ENCODE peak calls at places on chromosome 17, in four cellular contexts. K is uterus, O is WTC11, E is lung. H is an unnamed sample.

GRCh38 chr17:39756376-39757079 is 18.8 kb downstream of the GRB7 start:
- DNase-seq in K (no peak), O (no peak), E (no peak), H (no peak)

GRCh38 chr17:6195123-6195522 is 124.9 kb downstream of the WSCD1 start:
- DNase-seq in K (no peak), O (no peak), E (no peak), H (no peak)

GRCh38 chr17:71052971-71053370 is 883.6 kb downstream of the KCNJ2 start:
- DNase-seq in K (no peak), O (no peak), E (no peak), H (no peak)

GRCh38 chr17:75346906-75347305 is 57.7 kb upstream of the SLC25A19 start:
- DNase-seq in K (no peak), O (no peak), E (no peak), H (no peak)

GRCh38 chr17:34464812-34465211 is 101.8 kb upstream of the CCL1 start:
- DNase-seq in K (no peak), O (no peak), E (no peak), H (no peak)

GRCh38 chr17:49482144-49482817 is 12.8 kb upstream of the NGFR start:
- DNase-seq in K (no peak), O (no peak), E (no peak), H (no peak)

GRCh38 chr17:77892469-77893143 is 65.9 kb upstream of the TNRC6C start:
- DNase-seq in K (no peak), O (peak), E (no peak), H (no peak)

GRCh38 chr17:34098712-34099111 is 156.4 kb upstream of the CCL2 start:
- DNase-seq in K (no peak), O (no peak), E (no peak), H (no peak)

GRCh38 chr17:9576521-9577401 is at the start of gene CFAP52:
- DNase-seq in K (peak), O (peak), E (peak), H (peak)
- TF ChIP-seq CTCF in K (peak), O (peak), E (peak), H (no peak)

DNA sequence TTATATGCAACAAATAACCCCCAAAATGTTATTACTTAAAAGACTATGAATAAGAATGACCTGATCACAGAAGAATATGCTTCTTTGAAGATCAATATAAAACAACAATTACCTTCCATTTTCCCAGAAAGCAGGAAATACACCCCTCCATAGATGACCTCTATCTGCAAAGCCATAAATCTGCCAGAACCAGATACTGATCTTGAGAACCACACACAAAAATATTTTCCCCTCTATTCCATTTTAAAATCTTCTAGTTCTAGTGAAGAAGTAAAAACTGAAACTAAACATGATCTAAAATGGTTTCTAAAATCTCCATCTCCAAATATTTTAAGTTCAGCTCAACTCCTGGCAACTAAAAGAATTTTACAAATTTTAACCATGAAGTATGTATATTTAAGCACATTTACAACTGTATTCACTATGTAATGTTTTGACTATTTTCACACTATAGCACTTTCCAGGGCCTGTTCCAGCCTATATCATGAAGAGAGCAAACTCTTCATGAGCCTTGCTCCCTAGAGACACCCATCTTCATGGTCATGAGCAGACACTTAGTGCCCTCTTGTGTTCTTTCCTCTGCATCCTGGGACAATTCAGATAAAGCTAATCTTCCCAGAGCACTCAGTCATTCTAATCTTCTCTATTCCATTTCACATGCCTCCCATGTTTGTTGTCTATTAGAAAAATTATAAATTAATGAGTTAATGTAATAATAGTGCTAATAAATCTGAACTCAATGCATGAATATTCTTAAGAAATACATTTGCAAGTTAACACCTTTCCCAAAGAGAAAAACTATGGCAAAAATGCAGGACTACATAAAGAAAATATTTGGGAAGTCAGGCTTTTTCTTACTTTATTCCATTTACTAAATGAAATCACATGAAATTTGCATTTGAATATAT is 87.0 kb downstream of the HELZ start:
- DNase-seq in K (no peak), O (no peak), E (no peak), H (no peak)
- TF ChIP-seq CTCF in K (no peak), O (no peak), E (no peak), H (no peak)

GRCh38 chr17:562174-562573 is 152.5 kb downstream of the VPS53 start:
- DNase-seq in K (no peak), O (no peak), E (no peak), H (no peak)

GRCh38 chr17:565506-565905 is 149.1 kb downstream of the VPS53 start:
- DNase-seq in K (no peak), O (peak), E (no peak), H (no peak)

GRCh38 chr17:563646-564045 is 151.0 kb downstream of the VPS53 start:
- DNase-seq in K (no peak), O (no peak), E (no peak), H (no peak)

GRCh38 chr17:561118-561517 is 153.5 kb downstream of the VPS53 start:
- DNase-seq in K (no peak), O (no peak), E (no peak), H (no peak)

DNA sequence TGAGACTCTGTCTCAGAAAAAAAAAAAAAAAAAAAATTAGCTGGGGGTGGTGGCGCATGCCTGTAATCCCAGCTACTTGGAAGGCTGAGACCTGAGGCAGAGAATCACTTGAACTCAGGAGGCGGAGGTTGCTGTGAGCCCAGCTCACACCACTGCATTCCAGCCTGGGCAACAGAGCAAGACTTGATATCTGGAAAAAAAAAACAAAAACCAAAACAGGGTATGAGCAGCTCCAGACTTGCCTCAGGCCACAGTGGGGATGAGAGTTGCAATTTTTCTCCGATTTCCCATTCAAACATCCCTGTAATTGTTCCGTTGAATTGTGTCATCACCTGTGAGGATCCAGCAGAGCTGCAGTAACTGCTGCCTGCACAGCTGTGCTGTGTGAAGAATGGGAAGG is 150.1 kb downstream of the VPS53 start:
- DNase-seq in K (no peak), O (no peak), E (no peak), H (no peak)
- TF ChIP-seq CTCF in K (no peak), O (no peak), E (no peak), H (no peak)

GRCh38 chr17:47895254-47895855 is 681 bp upstream of the SP2 start:
- DNase-seq in K (peak), O (no peak), E (peak), H (peak)

GRCh38 chr17:47896672-47897490 is 845 bp downstream of the SP2 start:
- DNase-seq in K (no peak), O (no peak), E (no peak), H (no peak)

GRCh38 chr17:47897561-47897960 is 1.5 kb downstream of the SP2 start:
- DNase-seq in K (no peak), O (no peak), E (no peak), H (no peak)

GRCh38 chr17:47895856-47896671 is at the start of gene SP2:
- DNase-seq in K (peak), O (peak), E (peak), H (peak)

GRCh38 chr17:47894498-47895253 is 1.4 kb upstream of the SP2 start:
- DNase-seq in K (no peak), O (no peak), E (no peak), H (no peak)
- TF ChIP-seq CTCF in K (no peak), O (no peak), E (no peak), H (no peak)

GRCh38 chr17:17900615-17901520 is 64.1 kb upstream of the SREBF1 start:
- DNase-seq in K (peak), O (no peak), E (peak), H (peak)

GRCh38 chr17:17902877-17903276 is 66.1 kb upstream of the SREBF1 start:
- DNase-seq in K (no peak), O (no peak), E (no peak), H (no peak)

GRCh38 chr17:17904171-17905035 is 67.6 kb upstream of the SREBF1 start:
- DNase-seq in K (no peak), O (no peak), E (no peak), H (no peak)

GRCh38 chr17:17905036-17905320 is 67.2 kb downstream of the TOM1L2 start:
- DNase-seq in K (no peak), O (no peak), E (no peak), H (no peak)

DNA sequence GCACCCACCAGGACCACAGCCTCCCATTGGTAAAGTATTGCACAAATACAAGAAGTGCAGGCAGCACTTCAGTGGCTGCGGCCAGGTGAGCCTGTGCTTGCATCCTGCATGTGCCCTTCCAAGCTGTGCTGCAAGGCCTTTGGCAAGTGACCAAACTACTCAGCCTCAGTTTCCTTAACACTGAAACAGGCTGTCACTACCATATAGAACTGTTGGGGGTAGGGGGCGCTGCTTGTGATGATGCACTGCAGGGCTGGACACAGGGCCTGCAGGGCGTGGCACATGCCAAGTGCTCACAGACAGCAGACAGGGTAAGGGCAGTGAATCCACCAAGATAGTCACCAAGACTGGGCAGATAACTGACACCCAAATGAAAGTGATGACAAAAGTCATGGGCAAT is 65.6 kb upstream of the SREBF1 start:
- DNase-seq in K (no peak), O (no peak), E (no peak), H (no peak)
- TF ChIP-seq CTCF in K (no peak), O (no peak), E (no peak), H (no peak)

DNA sequence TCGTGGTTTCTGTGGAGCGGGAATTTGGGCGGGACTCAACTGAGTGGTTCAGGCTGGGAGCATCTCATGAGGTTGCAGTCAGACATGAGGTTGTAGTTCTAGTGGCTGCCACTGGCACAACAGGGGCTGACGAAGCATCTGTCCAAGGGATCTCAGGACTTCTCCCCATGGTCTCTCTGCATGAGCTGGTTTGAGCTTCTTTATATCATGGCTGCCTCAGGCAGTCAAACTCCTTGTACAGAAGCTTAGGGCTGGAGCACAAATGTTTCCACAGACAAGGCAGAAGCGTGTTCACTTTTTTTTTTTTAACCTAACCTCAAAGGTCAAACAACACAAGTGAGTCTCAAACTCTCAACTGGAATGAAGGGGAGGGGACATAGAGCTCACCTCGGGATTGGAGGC is 243.3 kb downstream of the MSI2 start:
- DNase-seq in K (no peak), O (no peak), E (no peak), H (no peak)
- TF ChIP-seq CTCF in K (no peak), O (no peak), E (no peak), H (no peak)

DNA sequence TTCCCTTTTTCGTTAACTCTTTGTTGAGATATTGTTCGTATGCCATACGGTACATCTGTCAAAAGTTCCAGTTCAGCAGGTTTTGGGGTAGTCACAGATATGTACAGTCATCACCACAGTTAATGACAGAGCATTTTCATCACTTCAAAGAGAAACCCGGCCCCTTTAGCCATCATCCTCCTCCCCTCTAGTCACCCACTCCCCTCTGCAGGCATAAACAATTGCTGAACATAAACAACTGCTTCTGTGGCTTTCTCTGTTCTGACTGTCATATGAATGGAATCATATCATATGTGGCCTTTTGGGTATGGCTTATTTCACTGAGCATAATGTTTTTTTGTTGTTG is 59.3 kb downstream of the RNF213 start:
- DNase-seq in K (no peak), O (no peak), E (no peak), H (no peak)
- TF ChIP-seq CTCF in K (no peak), O (no peak), E (no peak), H (no peak)

GRCh38 chr17:68184141-68184571 is 63.7 kb upstream of the AMZ2 start:
- DNase-seq in K (no peak), O (no peak), E (no peak), H (peak)

GRCh38 chr17:68182940-68183551 is 64.8 kb upstream of the AMZ2 start:
- DNase-seq in K (no peak), O (no peak), E (no peak), H (no peak)

GRCh38 chr17:68178831-68179230 is 69.0 kb upstream of the AMZ2 start:
- DNase-seq in K (no peak), O (no peak), E (no peak), H (peak)

GRCh38 chr17:68184816-68185436 is 62.9 kb upstream of the AMZ2 start:
- DNase-seq in K (no peak), O (no peak), E (no peak), H (peak)

GRCh38 chr17:68182016-68182315 is 65.9 kb upstream of the AMZ2 start:
- DNase-seq in K (no peak), O (no peak), E (no peak), H (peak)
- TF ChIP-seq CTCF in K (no peak), O (no peak), E (no peak), H (no peak)